ENCODE peak calls at places on chromosomes 12 and 14, in seven cellular contexts. One of them, this sample, is unnamed.

GRCh38 chr12:104285740-104286537 is 17.6 kb upstream of the EID3 start:
- DNase-seq in cardiac muscle cell: no peak
- DNase-seq in NB4: no peak
- DNase-seq in stomach: peak
- DNase-seq in HFF-Myc: no peak
- DNase-seq in pancreas: no peak
- DNase-seq in A549: no peak
- DNase-seq in this sample: no peak

GRCh38 chr14:100172811-100173210 is 13.4 kb upstream of the DEGS2 start:
- DNase-seq in cardiac muscle cell: no peak
- DNase-seq in NB4: no peak
- DNase-seq in stomach: no peak
- DNase-seq in HFF-Myc: no peak
- DNase-seq in pancreas: no peak
- DNase-seq in A549: no peak
- DNase-seq in this sample: no peak

GRCh38 chr12:130994821-130995375 is 41.2 kb downstream of the ADGRD1 start:
- DNase-seq in cardiac muscle cell: no peak
- DNase-seq in NB4: no peak
- DNase-seq in stomach: no peak
- DNase-seq in HFF-Myc: no peak
- DNase-seq in pancreas: no peak
- DNase-seq in A549: no peak
- DNase-seq in this sample: no peak

GRCh38 chr12:124484526-124484953 is 82.9 kb downstream of the NCOR2 start:
- DNase-seq in cardiac muscle cell: no peak
- DNase-seq in NB4: peak
- DNase-seq in stomach: no peak
- DNase-seq in HFF-Myc: no peak
- DNase-seq in pancreas: no peak
- DNase-seq in A549: no peak
- DNase-seq in this sample: no peak

GRCh38 chr12:33330940-33331339 is 108.7 kb downstream of the SYT10 start:
- DNase-seq in cardiac muscle cell: no peak
- DNase-seq in NB4: no peak
- DNase-seq in stomach: no peak
- DNase-seq in HFF-Myc: no peak
- DNase-seq in pancreas: no peak
- DNase-seq in A549: no peak
- DNase-seq in this sample: peak

GRCh38 chr12:77065361-77066204 is at the start of gene E2F7:
- DNase-seq in cardiac muscle cell: peak
- DNase-seq in NB4: peak
- DNase-seq in stomach: peak
- DNase-seq in HFF-Myc: peak
- DNase-seq in pancreas: peak
- DNase-seq in A549: peak
- DNase-seq in this sample: peak

GRCh38 chr12:124437621-124438414 is 129.6 kb downstream of the NCOR2 start:
- DNase-seq in cardiac muscle cell: no peak
- DNase-seq in NB4: peak
- DNase-seq in stomach: no peak
- DNase-seq in HFF-Myc: no peak
- DNase-seq in pancreas: no peak
- DNase-seq in A549: no peak
- DNase-seq in this sample: no peak

GRCh38 chr12:2256915-2257314 is 204.1 kb downstream of the CACNA1C start:
- DNase-seq in cardiac muscle cell: no peak
- DNase-seq in NB4: no peak
- DNase-seq in stomach: no peak
- DNase-seq in HFF-Myc: no peak
- DNase-seq in pancreas: no peak
- DNase-seq in A549: no peak
- DNase-seq in this sample: no peak

GRCh38 chr14:67940894-67941455 is 121.4 kb downstream of the RAD51B start:
- DNase-seq in cardiac muscle cell: peak
- DNase-seq in NB4: no peak
- DNase-seq in stomach: peak
- DNase-seq in HFF-Myc: peak
- DNase-seq in pancreas: no peak
- DNase-seq in A549: peak
- DNase-seq in this sample: peak

GRCh38 chr14:89673499-89674225 is 256.6 kb upstream of the FOXN3 start:
- DNase-seq in cardiac muscle cell: peak
- DNase-seq in NB4: no peak
- DNase-seq in stomach: no peak
- DNase-seq in HFF-Myc: no peak
- DNase-seq in pancreas: no peak
- DNase-seq in A549: no peak
- DNase-seq in this sample: peak

GRCh38 chr12:75862692-75863471 is 168.7 kb downstream of the PHLDA1 start:
- DNase-seq in cardiac muscle cell: no peak
- DNase-seq in NB4: no peak
- DNase-seq in stomach: no peak
- DNase-seq in HFF-Myc: no peak
- DNase-seq in pancreas: no peak
- DNase-seq in A549: peak
- DNase-seq in this sample: peak

GRCh38 chr12:10154145-10154496 is 17.8 kb downstream of the OLR1 start:
- DNase-seq in cardiac muscle cell: no peak
- DNase-seq in NB4: no peak
- DNase-seq in stomach: no peak
- DNase-seq in HFF-Myc: no peak
- DNase-seq in pancreas: no peak
- DNase-seq in A549: no peak
- DNase-seq in this sample: no peak

GRCh38 chr14:74547331-74547927 is 53.9 kb downstream of the ISCA2 start:
- DNase-seq in cardiac muscle cell: peak
- DNase-seq in NB4: no peak
- DNase-seq in stomach: no peak
- DNase-seq in HFF-Myc: no peak
- DNase-seq in pancreas: no peak
- DNase-seq in A549: no peak
- DNase-seq in this sample: no peak

GRCh38 chr14:33210304-33210703 is 271.6 kb downstream of the NPAS3 start:
- DNase-seq in cardiac muscle cell: peak
- DNase-seq in NB4: peak
- DNase-seq in stomach: no peak
- DNase-seq in HFF-Myc: peak
- DNase-seq in pancreas: no peak
- DNase-seq in A549: no peak
- DNase-seq in this sample: peak

GRCh38 chr12:70386771-70387170 is 20.7 kb downstream of the KCNMB4 start:
- DNase-seq in cardiac muscle cell: no peak
- DNase-seq in NB4: no peak
- DNase-seq in stomach: no peak
- DNase-seq in HFF-Myc: no peak
- DNase-seq in pancreas: no peak
- DNase-seq in A549: no peak
- DNase-seq in this sample: no peak

GRCh38 chr12:16012086-16012485 is 101.0 kb downstream of the DERA start:
- DNase-seq in cardiac muscle cell: no peak
- DNase-seq in NB4: no peak
- DNase-seq in stomach: peak
- DNase-seq in HFF-Myc: no peak
- DNase-seq in pancreas: peak
- DNase-seq in A549: no peak
- DNase-seq in this sample: no peak

GRCh38 chr14:34498684-34499412 is 36.8 kb upstream of the SPTSSA start:
- DNase-seq in cardiac muscle cell: peak
- DNase-seq in NB4: peak
- DNase-seq in stomach: peak
- DNase-seq in HFF-Myc: peak
- DNase-seq in pancreas: peak
- DNase-seq in A549: peak
- DNase-seq in this sample: peak

GRCh38 chr12:12890815-12891645 is at the start of gene GPRC5A:
- DNase-seq in cardiac muscle cell: peak
- DNase-seq in NB4: peak
- DNase-seq in stomach: peak
- DNase-seq in HFF-Myc: peak
- DNase-seq in pancreas: peak
- DNase-seq in A549: peak
- DNase-seq in this sample: peak

GRCh38 chr14:91744068-91744480 is 12.2 kb upstream of the CATSPERB start:
- DNase-seq in cardiac muscle cell: no peak
- DNase-seq in NB4: peak
- DNase-seq in stomach: peak
- DNase-seq in HFF-Myc: no peak
- DNase-seq in pancreas: peak
- DNase-seq in A549: peak
- DNase-seq in this sample: peak

DNA sequence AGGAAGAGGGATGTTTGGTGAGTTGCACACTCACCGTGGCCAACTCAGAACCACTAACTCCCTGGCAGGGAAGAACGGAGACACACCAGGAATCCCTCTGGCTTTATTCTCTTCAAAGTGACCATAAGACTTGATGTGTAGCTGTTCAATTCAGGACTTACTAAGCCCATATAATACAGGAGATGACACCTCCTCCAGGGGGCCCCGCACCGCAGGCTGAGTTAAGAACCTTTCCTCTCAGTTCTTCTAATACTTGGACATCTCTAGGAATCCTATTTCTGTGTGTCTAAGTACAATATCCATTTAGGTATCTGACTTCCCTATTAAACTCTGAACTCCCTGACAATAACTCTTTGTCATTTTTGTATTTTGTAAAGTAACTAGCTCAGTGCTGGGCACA is 49.5 kb downstream of the DCAF4 start:
- DNase-seq in cardiac muscle cell: no peak
- DNase-seq in NB4: peak
- DNase-seq in stomach: no peak
- DNase-seq in HFF-Myc: no peak
- DNase-seq in pancreas: no peak
- DNase-seq in A549: peak
- DNase-seq in this sample: no peak
- TF ChIP-seq CTCF in cardiac muscle cell: no peak
- TF ChIP-seq CTCF in NB4: peak
- TF ChIP-seq CTCF in stomach: no peak
- TF ChIP-seq CTCF in HFF-Myc: peak
- TF ChIP-seq CTCF in pancreas: no peak
- TF ChIP-seq CTCF in A549: peak
- TF ChIP-seq CTCF in this sample: no peak

GRCh38 chr14:50116986-50117385 is 614 bp upstream of the VCPKMT start:
- DNase-seq in cardiac muscle cell: no peak
- DNase-seq in NB4: no peak
- DNase-seq in stomach: no peak
- DNase-seq in HFF-Myc: no peak
- DNase-seq in pancreas: no peak
- DNase-seq in A549: no peak
- DNase-seq in this sample: no peak

GRCh38 chr14:50121506-50121905 is 5.1 kb upstream of the VCPKMT start:
- DNase-seq in cardiac muscle cell: no peak
- DNase-seq in NB4: no peak
- DNase-seq in stomach: no peak
- DNase-seq in HFF-Myc: no peak
- DNase-seq in pancreas: no peak
- DNase-seq in A549: no peak
- DNase-seq in this sample: no peak

GRCh38 chr14:50113381-50113811 is 3.0 kb downstream of the VCPKMT start:
- DNase-seq in cardiac muscle cell: no peak
- DNase-seq in NB4: no peak
- DNase-seq in stomach: no peak
- DNase-seq in HFF-Myc: no peak
- DNase-seq in pancreas: no peak
- DNase-seq in A549: no peak
- DNase-seq in this sample: no peak

GRCh38 chr14:50116221-50116956 is at the start of gene VCPKMT:
- DNase-seq in cardiac muscle cell: peak
- DNase-seq in NB4: peak
- DNase-seq in stomach: peak
- DNase-seq in HFF-Myc: peak
- DNase-seq in pancreas: peak
- DNase-seq in A549: peak
- DNase-seq in this sample: peak

GRCh38 chr14:50117456-50117855 is 1.1 kb upstream of the VCPKMT start:
- DNase-seq in cardiac muscle cell: no peak
- DNase-seq in NB4: no peak
- DNase-seq in stomach: no peak
- DNase-seq in HFF-Myc: no peak
- DNase-seq in pancreas: no peak
- DNase-seq in A549: no peak
- DNase-seq in this sample: no peak
- TF ChIP-seq CTCF in cardiac muscle cell: no peak
- TF ChIP-seq CTCF in NB4: no peak
- TF ChIP-seq CTCF in stomach: no peak
- TF ChIP-seq CTCF in HFF-Myc: no peak
- TF ChIP-seq CTCF in pancreas: no peak
- TF ChIP-seq CTCF in A549: no peak
- TF ChIP-seq CTCF in this sample: no peak

DNA sequence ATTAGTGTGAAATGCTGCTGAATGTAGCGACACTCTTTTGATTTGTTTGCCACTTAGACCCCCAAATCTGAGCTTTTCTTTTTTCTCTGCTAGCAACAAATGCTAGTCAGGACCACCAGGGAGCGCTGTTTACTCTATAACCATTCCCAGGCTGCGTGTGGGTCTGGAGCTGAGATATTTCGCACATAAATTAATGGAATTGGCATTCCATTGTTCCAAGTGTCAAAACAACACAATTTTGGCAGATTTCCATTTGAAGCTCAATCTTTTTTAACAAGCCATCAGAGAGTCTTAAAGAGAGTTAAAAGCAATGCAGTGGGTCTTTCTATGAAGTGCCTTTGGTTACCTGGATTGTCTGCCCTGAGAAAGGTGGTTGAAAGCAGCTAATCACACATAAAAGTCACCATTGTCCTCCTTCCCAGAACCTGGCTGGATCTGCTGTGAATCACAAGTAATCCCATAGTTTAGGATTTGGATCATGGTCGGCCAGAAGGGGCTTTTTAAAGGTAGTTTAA is 7.4 kb upstream of the TMEM132C start:
- DNase-seq in cardiac muscle cell: peak
- DNase-seq in NB4: peak
- DNase-seq in stomach: no peak
- DNase-seq in HFF-Myc: no peak
- DNase-seq in pancreas: peak
- DNase-seq in A549: peak
- DNase-seq in this sample: no peak
- TF ChIP-seq CTCF in cardiac muscle cell: peak
- TF ChIP-seq CTCF in NB4: peak
- TF ChIP-seq CTCF in stomach: peak
- TF ChIP-seq CTCF in HFF-Myc: peak
- TF ChIP-seq CTCF in pancreas: peak
- TF ChIP-seq CTCF in A549: peak
- TF ChIP-seq CTCF in this sample: no peak

DNA sequence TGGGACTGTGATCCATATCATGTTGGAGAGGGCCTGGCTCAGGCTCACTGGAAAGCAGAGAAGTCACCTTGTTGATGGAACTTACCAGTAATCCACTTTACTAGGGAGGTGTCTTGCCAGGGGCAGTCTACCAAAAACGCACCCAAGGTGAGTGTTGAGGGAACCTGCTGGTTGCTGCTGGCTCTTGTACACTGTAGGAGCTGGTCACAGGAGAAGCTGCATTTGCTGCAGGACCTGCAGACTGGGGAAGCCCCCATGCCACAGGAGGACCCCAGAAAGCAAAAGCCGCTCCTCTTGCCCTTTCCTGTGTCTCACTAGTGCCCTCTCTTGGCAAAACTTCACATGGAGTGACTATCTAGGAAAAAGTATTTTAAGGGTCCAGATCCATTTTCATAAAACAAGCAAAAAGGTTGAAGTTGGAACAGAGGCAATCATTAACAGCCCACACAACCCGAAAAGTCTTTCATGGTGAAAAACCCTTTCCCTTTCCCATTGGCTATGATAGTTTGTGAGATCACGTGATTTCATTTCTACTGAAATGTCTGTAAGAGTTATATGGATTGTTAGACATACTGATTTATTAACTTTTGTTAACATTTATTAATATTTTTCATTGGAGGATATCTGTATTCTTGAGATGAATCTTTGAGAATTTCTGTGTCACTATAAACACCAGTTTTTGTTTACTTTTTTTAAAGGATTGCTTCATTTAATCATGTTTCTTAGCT is 59.2 kb downstream of the RASSF8 start:
- DNase-seq in cardiac muscle cell: peak
- DNase-seq in NB4: peak
- DNase-seq in stomach: no peak
- DNase-seq in HFF-Myc: peak
- DNase-seq in pancreas: no peak
- DNase-seq in A549: peak
- DNase-seq in this sample: peak
- TF ChIP-seq CTCF in cardiac muscle cell: peak
- TF ChIP-seq CTCF in NB4: peak
- TF ChIP-seq CTCF in stomach: peak
- TF ChIP-seq CTCF in HFF-Myc: peak
- TF ChIP-seq CTCF in pancreas: peak
- TF ChIP-seq CTCF in A549: peak
- TF ChIP-seq CTCF in this sample: peak

This sample was measured in MCF 10A.